ENCODE peak calls at places on chromosomes 1 and 21, in ten cellular contexts. One of them, this sample, is unnamed. For H3K36me3 and H3K27me3, the result is how much of the 10 kb centered on the place peaks cover.

GRCh38 chr21:46354518-46354917 is 30.6 kb downstream of the PCNT start:
- DNase-seq in IMR-90: no peak
- DNase-seq in cardiac muscle cell: no peak
- DNase-seq in mammary epithelial cell: no peak
- DNase-seq in brain microvascular endothelial cell: no peak
- DNase-seq in psoas muscle: no peak
- DNase-seq in pancreas: no peak
- DNase-seq in heart right ventricle: no peak
- DNase-seq in CD8-positive, alpha-beta T cell: no peak
- DNase-seq in esophagus squamous epithelium: no peak
- DNase-seq in this sample: no peak

GRCh38 chr1:186848509-186849130 is 19.9 kb downstream of the PLA2G4A start:
- DNase-seq in IMR-90: peak
- DNase-seq in cardiac muscle cell: peak
- DNase-seq in mammary epithelial cell: no peak
- DNase-seq in brain microvascular endothelial cell: peak
- DNase-seq in psoas muscle: no peak
- DNase-seq in pancreas: no peak
- DNase-seq in heart right ventricle: no peak
- DNase-seq in CD8-positive, alpha-beta T cell: no peak
- DNase-seq in esophagus squamous epithelium: no peak
- DNase-seq in this sample: no peak

GRCh38 chr1:157240495-157241184 is 102.4 kb upstream of the ETV3 start:
- DNase-seq in IMR-90: no peak
- DNase-seq in cardiac muscle cell: no peak
- DNase-seq in mammary epithelial cell: no peak
- DNase-seq in brain microvascular endothelial cell: no peak
- DNase-seq in psoas muscle: no peak
- DNase-seq in pancreas: peak
- DNase-seq in heart right ventricle: no peak
- DNase-seq in CD8-positive, alpha-beta T cell: no peak
- DNase-seq in esophagus squamous epithelium: no peak
- DNase-seq in this sample: no peak

GRCh38 chr1:39102537-39103320 is 76.6 kb downstream of the NDUFS5 start:
- DNase-seq in IMR-90: peak
- DNase-seq in cardiac muscle cell: peak
- DNase-seq in mammary epithelial cell: peak
- DNase-seq in brain microvascular endothelial cell: peak
- DNase-seq in psoas muscle: no peak
- DNase-seq in pancreas: peak
- DNase-seq in heart right ventricle: no peak
- DNase-seq in CD8-positive, alpha-beta T cell: no peak
- DNase-seq in esophagus squamous epithelium: no peak
- DNase-seq in this sample: peak

GRCh38 chr1:97137862-97138514 is 416.4 kb downstream of the PTBP2 start:
- DNase-seq in IMR-90: peak
- DNase-seq in cardiac muscle cell: peak
- DNase-seq in mammary epithelial cell: peak
- DNase-seq in brain microvascular endothelial cell: peak
- DNase-seq in psoas muscle: no peak
- DNase-seq in pancreas: peak
- DNase-seq in heart right ventricle: no peak
- DNase-seq in CD8-positive, alpha-beta T cell: no peak
- DNase-seq in esophagus squamous epithelium: no peak
- DNase-seq in this sample: peak

GRCh38 chr21:25385912-25386474 is 221.3 kb downstream of the MRPL39 start:
- DNase-seq in IMR-90: peak
- DNase-seq in cardiac muscle cell: peak
- DNase-seq in mammary epithelial cell: peak
- DNase-seq in brain microvascular endothelial cell: no peak
- DNase-seq in psoas muscle: no peak
- DNase-seq in pancreas: peak
- DNase-seq in heart right ventricle: no peak
- DNase-seq in CD8-positive, alpha-beta T cell: no peak
- DNase-seq in esophagus squamous epithelium: no peak
- DNase-seq in this sample: peak

GRCh38 chr1:172266528-172267174 is 153.8 kb upstream of the C1orf105 start:
- DNase-seq in IMR-90: no peak
- DNase-seq in cardiac muscle cell: no peak
- DNase-seq in mammary epithelial cell: peak
- DNase-seq in brain microvascular endothelial cell: no peak
- DNase-seq in psoas muscle: no peak
- DNase-seq in pancreas: no peak
- DNase-seq in heart right ventricle: no peak
- DNase-seq in CD8-positive, alpha-beta T cell: no peak
- DNase-seq in esophagus squamous epithelium: no peak
- DNase-seq in this sample: no peak

GRCh38 chr1:21604208-21604957 is 64.8 kb downstream of the RAP1GAP start:
- DNase-seq in IMR-90: peak
- DNase-seq in cardiac muscle cell: no peak
- DNase-seq in mammary epithelial cell: no peak
- DNase-seq in brain microvascular endothelial cell: peak
- DNase-seq in psoas muscle: no peak
- DNase-seq in pancreas: no peak
- DNase-seq in heart right ventricle: no peak
- DNase-seq in CD8-positive, alpha-beta T cell: no peak
- DNase-seq in esophagus squamous epithelium: no peak
- DNase-seq in this sample: no peak

GRCh38 chr1:107326823-107327445 is 186.1 kb downstream of the NTNG1 start:
- DNase-seq in IMR-90: no peak
- DNase-seq in cardiac muscle cell: no peak
- DNase-seq in mammary epithelial cell: peak
- DNase-seq in brain microvascular endothelial cell: no peak
- DNase-seq in psoas muscle: no peak
- DNase-seq in pancreas: no peak
- DNase-seq in heart right ventricle: no peak
- DNase-seq in CD8-positive, alpha-beta T cell: no peak
- DNase-seq in esophagus squamous epithelium: no peak
- DNase-seq in this sample: no peak

GRCh38 chr1:27137022-27137542 is 17.8 kb downstream of the SLC9A1 start:
- DNase-seq in IMR-90: no peak
- DNase-seq in cardiac muscle cell: no peak
- DNase-seq in mammary epithelial cell: no peak
- DNase-seq in brain microvascular endothelial cell: no peak
- DNase-seq in psoas muscle: peak
- DNase-seq in pancreas: peak
- DNase-seq in heart right ventricle: peak
- DNase-seq in CD8-positive, alpha-beta T cell: peak
- DNase-seq in esophagus squamous epithelium: peak
- DNase-seq in this sample: peak

GRCh38 chr1:53121319-53122172 is 20.9 kb downstream of the SLC1A7 start:
- DNase-seq in IMR-90: peak
- DNase-seq in cardiac muscle cell: peak
- DNase-seq in mammary epithelial cell: no peak
- DNase-seq in brain microvascular endothelial cell: no peak
- DNase-seq in psoas muscle: peak
- DNase-seq in pancreas: no peak
- DNase-seq in heart right ventricle: peak
- DNase-seq in CD8-positive, alpha-beta T cell: no peak
- DNase-seq in esophagus squamous epithelium: no peak
- DNase-seq in this sample: no peak

GRCh38 chr1:225873281-225873850 is 8.8 kb downstream of the TMEM63A start:
- DNase-seq in IMR-90: no peak
- DNase-seq in cardiac muscle cell: no peak
- DNase-seq in mammary epithelial cell: no peak
- DNase-seq in brain microvascular endothelial cell: no peak
- DNase-seq in psoas muscle: no peak
- DNase-seq in pancreas: no peak
- DNase-seq in heart right ventricle: no peak
- DNase-seq in CD8-positive, alpha-beta T cell: no peak
- DNase-seq in esophagus squamous epithelium: no peak
- DNase-seq in this sample: no peak

DNA sequence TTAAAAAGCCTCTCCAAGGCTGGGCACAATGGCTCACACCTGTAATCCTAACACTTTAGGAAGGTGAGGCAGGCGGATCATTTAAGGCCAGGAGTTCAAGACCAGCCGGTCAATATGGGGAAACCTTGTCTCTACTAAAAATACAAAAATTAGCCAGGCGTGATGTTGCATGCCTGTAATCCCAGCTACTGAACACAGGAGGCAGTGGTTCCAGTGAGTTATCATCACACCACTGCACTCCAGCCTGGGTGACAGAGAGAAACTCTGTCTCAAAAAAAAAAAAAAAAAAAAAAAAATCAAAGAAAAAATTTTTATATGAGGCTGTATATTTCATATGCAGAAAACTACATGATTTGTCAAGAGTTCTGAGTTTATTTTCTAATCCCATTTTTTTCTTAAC is 1107.1 kb upstream of the TMPRSS15 start:
- DNase-seq in IMR-90: no peak
- DNase-seq in cardiac muscle cell: no peak
- DNase-seq in mammary epithelial cell: no peak
- DNase-seq in brain microvascular endothelial cell: no peak
- DNase-seq in psoas muscle: no peak
- DNase-seq in pancreas: no peak
- DNase-seq in heart right ventricle: no peak
- DNase-seq in CD8-positive, alpha-beta T cell: no peak
- DNase-seq in esophagus squamous epithelium: no peak
- DNase-seq in this sample: no peak
- H3K36me3 ChIP-seq in IMR-90: under half
- H3K36me3 ChIP-seq in cardiac muscle cell: under half
- H3K36me3 ChIP-seq in mammary epithelial cell: under half
- H3K36me3 ChIP-seq in brain microvascular endothelial cell: under half
- H3K36me3 ChIP-seq in psoas muscle: under half
- H3K36me3 ChIP-seq in pancreas: under half
- H3K36me3 ChIP-seq in heart right ventricle: under half
- H3K36me3 ChIP-seq in CD8-positive, alpha-beta T cell: under half
- H3K36me3 ChIP-seq in esophagus squamous epithelium: under half
- H3K36me3 ChIP-seq in this sample: under half

GRCh38 chr21:34364921-34365320 is 1.1 kb downstream of the KCNE2 start:
- DNase-seq in IMR-90: no peak
- DNase-seq in cardiac muscle cell: no peak
- DNase-seq in mammary epithelial cell: no peak
- DNase-seq in brain microvascular endothelial cell: no peak
- DNase-seq in psoas muscle: no peak
- DNase-seq in pancreas: no peak
- DNase-seq in heart right ventricle: no peak
- DNase-seq in CD8-positive, alpha-beta T cell: no peak
- DNase-seq in esophagus squamous epithelium: no peak
- DNase-seq in this sample: no peak
- TF ChIP-seq CTCF in IMR-90: no peak
- TF ChIP-seq CTCF in cardiac muscle cell: no peak
- TF ChIP-seq CTCF in mammary epithelial cell: no peak
- TF ChIP-seq CTCF in brain microvascular endothelial cell: no peak
- TF ChIP-seq CTCF in psoas muscle: no peak
- TF ChIP-seq CTCF in pancreas: no peak
- TF ChIP-seq CTCF in heart right ventricle: no peak
- TF ChIP-seq CTCF in CD8-positive, alpha-beta T cell: no peak
- TF ChIP-seq CTCF in esophagus squamous epithelium: no peak
- TF ChIP-seq CTCF in this sample: no peak

DNA sequence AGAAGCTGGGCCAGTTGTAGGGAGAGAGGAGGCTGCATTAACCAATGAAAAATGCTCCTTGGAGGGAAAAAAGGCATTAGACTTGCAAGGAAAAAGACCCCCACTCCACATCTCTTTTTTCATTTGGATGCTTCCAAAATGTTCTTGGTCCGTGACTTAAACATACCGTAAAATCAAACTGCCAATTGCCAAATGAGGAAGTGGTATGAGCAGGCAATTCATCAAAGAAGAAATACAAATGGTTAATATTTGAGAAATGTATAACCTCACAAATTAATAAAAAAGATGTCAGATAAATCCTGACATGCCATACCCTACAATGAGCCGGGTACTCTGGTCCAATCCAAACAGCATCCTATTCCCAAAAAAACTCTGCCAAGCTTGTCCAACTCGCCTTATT is 30.6 kb downstream of the KANK4 start:
- DNase-seq in IMR-90: no peak
- DNase-seq in cardiac muscle cell: no peak
- DNase-seq in mammary epithelial cell: no peak
- DNase-seq in brain microvascular endothelial cell: no peak
- DNase-seq in psoas muscle: no peak
- DNase-seq in pancreas: no peak
- DNase-seq in heart right ventricle: no peak
- DNase-seq in CD8-positive, alpha-beta T cell: no peak
- DNase-seq in esophagus squamous epithelium: no peak
- DNase-seq in this sample: no peak
- H3K27me3 ChIP-seq in IMR-90: under half
- H3K27me3 ChIP-seq in cardiac muscle cell: under half
- H3K27me3 ChIP-seq in mammary epithelial cell: under half
- H3K27me3 ChIP-seq in brain microvascular endothelial cell: under half
- H3K27me3 ChIP-seq in psoas muscle: under half
- H3K27me3 ChIP-seq in pancreas: under half
- H3K27me3 ChIP-seq in heart right ventricle: under half
- H3K27me3 ChIP-seq in CD8-positive, alpha-beta T cell: under half
- H3K27me3 ChIP-seq in esophagus squamous epithelium: under half
- H3K27me3 ChIP-seq in this sample: under half

GRCh38 chr1:155950829-155951228 is 9.4 kb downstream of the RXFP4 start:
- DNase-seq in IMR-90: no peak
- DNase-seq in cardiac muscle cell: no peak
- DNase-seq in mammary epithelial cell: no peak
- DNase-seq in brain microvascular endothelial cell: no peak
- DNase-seq in psoas muscle: no peak
- DNase-seq in pancreas: no peak
- DNase-seq in heart right ventricle: no peak
- DNase-seq in CD8-positive, alpha-beta T cell: no peak
- DNase-seq in esophagus squamous epithelium: no peak
- DNase-seq in this sample: no peak

GRCh38 chr1:155951753-155952504 is 10.5 kb downstream of the RXFP4 start:
- DNase-seq in IMR-90: no peak
- DNase-seq in cardiac muscle cell: no peak
- DNase-seq in mammary epithelial cell: no peak
- DNase-seq in brain microvascular endothelial cell: no peak
- DNase-seq in psoas muscle: no peak
- DNase-seq in pancreas: no peak
- DNase-seq in heart right ventricle: no peak
- DNase-seq in CD8-positive, alpha-beta T cell: no peak
- DNase-seq in esophagus squamous epithelium: no peak
- DNase-seq in this sample: no peak

GRCh38 chr1:155957411-155957915 is 16.0 kb downstream of the RXFP4 start:
- DNase-seq in IMR-90: no peak
- DNase-seq in cardiac muscle cell: no peak
- DNase-seq in mammary epithelial cell: no peak
- DNase-seq in brain microvascular endothelial cell: no peak
- DNase-seq in psoas muscle: no peak
- DNase-seq in pancreas: no peak
- DNase-seq in heart right ventricle: no peak
- DNase-seq in CD8-positive, alpha-beta T cell: no peak
- DNase-seq in esophagus squamous epithelium: no peak
- DNase-seq in this sample: no peak

GRCh38 chr1:155952505-155952890 is 11.1 kb downstream of the RXFP4 start:
- DNase-seq in IMR-90: no peak
- DNase-seq in cardiac muscle cell: no peak
- DNase-seq in mammary epithelial cell: no peak
- DNase-seq in brain microvascular endothelial cell: no peak
- DNase-seq in psoas muscle: no peak
- DNase-seq in pancreas: no peak
- DNase-seq in heart right ventricle: no peak
- DNase-seq in CD8-positive, alpha-beta T cell: no peak
- DNase-seq in esophagus squamous epithelium: no peak
- DNase-seq in this sample: no peak

DNA sequence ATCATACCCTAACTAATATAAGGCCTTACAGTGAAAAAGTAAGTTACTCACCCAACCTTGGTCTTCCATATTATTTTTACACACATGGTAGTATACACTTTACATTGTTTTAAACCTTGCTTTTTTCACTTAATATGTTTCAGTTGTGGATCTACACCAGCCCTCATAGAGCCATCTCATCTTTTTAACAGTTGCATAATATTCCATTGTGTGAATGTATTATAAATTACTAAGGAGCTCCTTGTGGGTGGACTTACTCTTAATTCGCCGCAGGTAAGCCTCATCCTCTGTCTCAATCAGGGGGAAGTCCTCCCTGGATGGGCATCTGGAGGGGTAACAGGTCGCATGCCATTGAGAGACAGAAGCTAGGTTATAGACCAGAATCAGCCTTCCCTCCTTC is 13.2 kb downstream of the RXFP4 start:
- DNase-seq in IMR-90: no peak
- DNase-seq in cardiac muscle cell: no peak
- DNase-seq in mammary epithelial cell: no peak
- DNase-seq in brain microvascular endothelial cell: no peak
- DNase-seq in psoas muscle: no peak
- DNase-seq in pancreas: no peak
- DNase-seq in heart right ventricle: no peak
- DNase-seq in CD8-positive, alpha-beta T cell: no peak
- DNase-seq in esophagus squamous epithelium: no peak
- DNase-seq in this sample: no peak
- H3K36me3 ChIP-seq in IMR-90: half or more
- H3K36me3 ChIP-seq in cardiac muscle cell: half or more
- H3K36me3 ChIP-seq in mammary epithelial cell: half or more
- H3K36me3 ChIP-seq in brain microvascular endothelial cell: half or more
- H3K36me3 ChIP-seq in psoas muscle: half or more
- H3K36me3 ChIP-seq in pancreas: half or more
- H3K36me3 ChIP-seq in heart right ventricle: under half
- H3K36me3 ChIP-seq in CD8-positive, alpha-beta T cell: half or more
- H3K36me3 ChIP-seq in esophagus squamous epithelium: half or more
- H3K36me3 ChIP-seq in this sample: under half

This sample was measured in GM06990.